ENCODE peak calls at places on chromosome 6, in six cellular contexts. F is endothelial cell of umbilical vein, C is HL-60, X is sigmoid colon, I is H1, G is upper lobe of left lung. K is an unnamed sample.

GRCh38 chr6:170147832-170148708 is 142.8 kb downstream of the DLL1 start:
- DNase-seq in F (no peak), C (no peak), X (peak; percentile 56), I (no peak), G (peak; percentile 44), K (no peak)

GRCh38 chr6:49986551-49986950 is 17.1 kb upstream of the DEFB113 start:
- DNase-seq in F (no peak), C (no peak), X (no peak), I (no peak), G (no peak), K (no peak)

GRCh38 chr6:25103603-25104002 is 167.8 kb upstream of the RIPOR2 start:
- DNase-seq in F (no peak), C (no peak), X (no peak), I (no peak), G (no peak), K (no peak)

GRCh38 chr6:118507636-118508035 is 40.5 kb upstream of the PLN start:
- DNase-seq in F (peak; percentile 31), C (no peak), X (no peak), I (no peak), G (no peak), K (no peak)

GRCh38 chr6:141291322-141291721 is 841.4 kb upstream of the GJE1 start:
- DNase-seq in F (no peak), C (no peak), X (no peak), I (no peak), G (no peak), K (no peak)

GRCh38 chr6:87103977-87104601 is 9.2 kb upstream of the CGA start:
- DNase-seq in F (no peak), C (peak; percentile 18), X (no peak), I (no peak), G (no peak), K (no peak)

GRCh38 chr6:170024940-170025339 is 265.9 kb downstream of the DLL1 start:
- DNase-seq in F (no peak), C (no peak), X (peak; percentile 94), I (no peak), G (peak; percentile 21), K (no peak)

GRCh38 chr6:75396005-75396800 is 97.4 kb downstream of the FILIP1 start:
- DNase-seq in F (no peak), C (no peak), X (no peak), I (no peak), G (no peak), K (no peak)

GRCh38 chr6:37624606-37625574 is 72.8 kb downstream of the MDGA1 start:
- DNase-seq in F (peak; percentile 27), C (no peak), X (no peak), I (no peak), G (peak; percentile 76), K (no peak)

GRCh38 chr6:37819802-37820712 is 530 bp downstream of the ZFAND3 start:
- DNase-seq in F (peak; percentile 81), C (peak; percentile 68), X (peak; percentile 82), I (no peak), G (peak; percentile 82), K (no peak)

GRCh38 chr6:3340891-3341290 is 82.1 kb downstream of the PSMG4 start:
- DNase-seq in F (no peak), C (no peak), X (no peak), I (no peak), G (no peak), K (no peak)

GRCh38 chr6:48136856-48137255 is 25.9 kb upstream of the PTCHD4 start:
- DNase-seq in F (no peak), C (no peak), X (no peak), I (no peak), G (no peak), K (no peak)

GRCh38 chr6:39084506-39084905 is 30.5 kb downstream of the SAYSD1 start:
- DNase-seq in F (no peak), C (no peak), X (no peak), I (no peak), G (no peak), K (no peak)

GRCh38 chr6:135950709-135951108 is 99.2 kb downstream of the PDE7B start:
- DNase-seq in F (no peak), C (no peak), X (no peak), I (no peak), G (no peak), K (no peak)

GRCh38 chr6:87393026-87393622 is 14.6 kb upstream of the CFAP206 start:
- DNase-seq in F (peak; percentile 73), C (peak; percentile 45), X (no peak), I (no peak), G (no peak), K (no peak)

GRCh38 chr6:128932061-128932460 is 49.1 kb downstream of the LAMA2 start:
- DNase-seq in F (no peak), C (no peak), X (no peak), I (no peak), G (no peak), K (no peak)

GRCh38 chr6:8277769-8278168 is 157.6 kb downstream of the SLC35B3 start:
- DNase-seq in F (no peak), C (no peak), X (no peak), I (no peak), G (no peak), K (no peak)

GRCh38 chr6:128507337-128508310 is 12.8 kb downstream of the PTPRK start:
- DNase-seq in F (peak; percentile 51), C (no peak), X (no peak), I (no peak), G (no peak), K (no peak)

GRCh38 chr6:99013145-99013544 is 65.4 kb upstream of the FBXL4 start:
- DNase-seq in F (no peak), C (peak; percentile 37), X (no peak), I (no peak), G (no peak), K (no peak)

GRCh38 chr6:24205020-24205492 is 79.0 kb downstream of the NRSN1 start:
- DNase-seq in F (peak; percentile 65), C (peak; percentile 17), X (no peak), I (no peak), G (no peak), K (peak; percentile 4)

GRCh38 chr6:17393335-17394191 is at the start of gene CAP2:
- DNase-seq in F (peak; percentile 48), C (no peak), X (peak; percentile 93), I (peak; percentile 54), G (peak; percentile 48), K (no peak)

GRCh38 chr6:163404825-163405265 is 9.7 kb upstream of the QKI start:
- DNase-seq in F (peak; percentile 61), C (peak; percentile 80), X (peak; percentile 74), I (no peak), G (peak; percentile 69), K (no peak)

DNA sequence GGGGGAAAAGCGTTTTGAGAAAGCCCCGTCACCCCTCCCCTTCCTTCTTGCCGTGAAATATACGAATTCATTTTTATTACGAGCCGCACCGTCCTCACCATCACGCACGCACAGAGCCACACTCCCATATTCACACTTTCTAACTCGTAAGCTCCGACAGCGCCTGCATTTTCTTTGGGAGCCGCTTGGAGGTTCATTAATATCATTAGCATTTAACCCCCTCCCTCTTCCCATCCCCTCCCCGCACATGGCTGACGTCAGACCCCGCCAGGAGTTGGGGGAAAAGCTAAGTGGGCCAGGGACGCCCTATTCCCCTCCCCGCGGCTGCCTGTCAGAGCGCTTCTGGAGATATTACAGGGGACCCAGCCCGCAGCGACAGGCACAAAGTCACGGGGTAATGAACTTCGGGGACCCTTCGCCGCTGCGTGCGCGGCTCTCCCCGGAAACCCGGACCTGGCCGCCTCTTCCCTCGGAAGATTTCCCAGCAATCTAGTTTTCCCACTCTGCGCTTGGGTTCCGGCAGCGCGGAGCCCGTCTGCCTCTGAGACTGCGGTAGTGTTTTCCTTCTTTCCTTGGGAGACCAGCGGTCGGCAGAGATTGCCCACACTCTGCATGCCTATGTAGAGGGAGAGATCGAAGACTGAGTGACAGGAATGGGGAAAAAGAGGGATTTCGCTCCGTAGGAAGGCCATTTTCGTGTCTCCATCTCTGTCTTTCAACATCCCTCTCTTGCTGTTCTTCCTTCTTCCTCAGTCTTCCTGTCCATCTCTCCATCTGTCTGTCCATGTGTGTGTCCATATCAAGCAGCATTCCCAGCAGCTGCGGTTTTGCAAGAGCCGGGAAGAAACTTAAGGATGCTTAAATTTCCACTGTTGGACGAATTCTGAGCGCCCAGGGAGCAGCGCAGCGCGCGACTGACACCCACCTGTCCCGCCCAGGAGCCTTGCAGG is at the start of gene NR2E1:
- DNase-seq in F (no peak), C (no peak), X (no peak), I (no peak), G (no peak), K (no peak)
- TF ChIP-seq POLR2AphosphoS5 in F (no peak), C (no peak), X (no peak), I (no peak), G (no peak), K (no peak)

DNA sequence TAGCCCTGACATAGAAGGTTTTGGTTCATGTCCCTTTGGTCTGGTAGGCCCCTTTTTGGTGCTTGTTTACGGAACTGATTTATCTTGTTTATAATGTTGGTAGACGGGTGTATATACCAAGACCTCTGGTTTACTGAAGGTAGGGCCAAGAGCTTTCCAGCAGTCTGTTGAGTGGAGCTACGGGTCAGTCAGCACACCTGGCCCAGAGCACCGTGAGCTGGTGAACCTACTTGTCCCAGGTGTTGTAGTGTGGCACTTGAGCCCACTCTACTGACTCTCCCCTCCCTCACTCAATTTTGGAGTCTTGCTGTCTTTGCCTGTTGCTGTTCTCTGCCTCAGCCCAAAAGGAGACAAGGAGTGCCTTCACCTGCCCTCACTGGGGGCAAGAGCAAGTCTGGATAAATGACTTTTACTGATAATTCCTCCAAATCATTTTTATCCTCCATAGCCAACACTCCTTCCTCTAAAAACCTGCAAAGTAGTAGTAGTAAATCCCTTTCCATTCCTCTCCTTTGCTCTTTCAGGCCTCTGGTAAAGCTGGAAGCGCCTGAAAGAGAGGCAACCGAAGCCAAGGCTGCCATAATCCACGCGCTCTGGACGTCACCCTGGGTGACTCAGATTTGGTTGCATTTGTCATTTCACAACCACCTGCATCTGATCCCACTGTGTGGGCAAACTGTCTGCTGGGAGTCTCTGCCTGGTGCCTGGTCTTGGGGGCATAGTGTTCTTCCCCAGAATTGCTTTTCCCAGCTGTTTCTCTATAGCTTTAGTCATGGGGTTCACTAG is 22.2 kb downstream of the RREB1 start:
- DNase-seq in F (no peak), C (peak; percentile 87), X (peak; percentile 74), I (no peak), G (peak; percentile 72), K (no peak)
- TF ChIP-seq POLR2AphosphoS5 in F (no peak), C (no peak), X (no peak), I (no peak), G (peak; percentile 21), K (no peak)

DNA sequence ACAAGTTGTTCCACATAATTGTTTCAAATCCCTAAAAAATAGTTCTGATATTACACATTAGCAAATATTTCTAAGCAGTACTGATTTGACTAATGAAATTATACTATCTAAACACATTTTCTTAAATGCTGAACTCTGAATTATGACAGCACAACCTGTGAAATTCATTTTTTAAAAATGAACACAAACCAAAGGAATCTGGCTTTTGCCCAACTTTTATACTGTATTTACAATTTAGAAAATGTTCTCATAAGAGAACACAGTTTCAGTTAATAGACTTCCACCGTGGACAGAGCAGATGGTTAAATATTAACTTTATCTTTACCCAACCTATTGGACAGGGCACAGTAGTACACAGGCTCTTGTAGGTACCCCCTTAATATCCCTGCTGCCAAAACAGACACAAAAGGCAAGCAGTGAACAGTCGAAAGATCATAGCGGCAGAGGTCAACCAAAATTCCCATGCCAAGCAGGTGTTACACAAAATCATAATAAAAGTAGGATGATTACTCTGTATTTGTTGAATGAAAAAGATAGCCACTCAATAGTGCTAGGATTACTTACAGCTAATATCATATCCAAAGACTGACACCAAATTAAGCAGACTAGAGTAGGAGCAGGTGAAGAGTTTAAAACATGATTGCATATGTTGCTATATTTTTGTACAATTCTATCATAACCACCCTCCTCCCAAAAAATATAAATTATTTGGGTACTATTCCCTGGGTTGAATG is 122.4 kb downstream of the RNGTT start:
- DNase-seq in F (no peak), C (no peak), X (no peak), I (no peak), G (no peak), K (no peak)
- TF ChIP-seq POLR2AphosphoS5 in F (no peak), C (no peak), X (no peak), I (no peak), G (no peak), K (no peak)

GRCh38 chr6:52284131-52284459 is 447 bp downstream of the MCM3 start:
- DNase-seq in F (no peak), C (peak; percentile 45), X (peak; percentile 68), I (no peak), G (peak; percentile 46), K (no peak)
- TF ChIP-seq POLR2AphosphoS5 in F (no peak), C (no peak), X (no peak), I (no peak), G (no peak), K (peak; percentile 12)